ENCODE peak calls at places on chromosomes 5 and 9, in ten cellular contexts. G is dorsolateral prefrontal cortex, L is transverse colon, Z is aorta, D is adrenal gland, B is mesendoderm, A is neuronal stem cell, H is left ventricle myocardium inferior, T is PC-3, R is PC-9. P is an unnamed sample.

GRCh38 chr5:52620315-52620714 is 167.4 kb upstream of the ITGA1 start:
- DNase-seq in T (no peak), D (no peak), G (no peak), R (no peak), B (no peak), H (no peak), A (no peak), Z (no peak), L (no peak), P (no peak)

GRCh38 chr9:16526380-16526779 is 344.1 kb downstream of the BNC2 start:
- DNase-seq in Z (no peak), G (no peak), T (peak), D (no peak), H (no peak), A (no peak), R (no peak), B (no peak), L (no peak), P (no peak)

GRCh38 chr5:109105631-109106267 is 304.0 kb downstream of the PJA2 start:
- DNase-seq in G (no peak), H (no peak), T (peak), R (no peak), Z (no peak), L (no peak), D (no peak), B (peak), A (no peak), P (no peak)

GRCh38 chr5:149118463-149118862 is 22.8 kb upstream of the ABLIM3 start:
- DNase-seq in L (no peak), T (peak), B (no peak), A (no peak), R (no peak), D (no peak), G (no peak), Z (no peak), H (no peak), P (no peak)

GRCh38 chr5:17305024-17305423 is 87.6 kb downstream of the BASP1 start:
- DNase-seq in B (no peak), H (no peak), G (no peak), T (no peak), D (no peak), A (no peak), Z (no peak), L (no peak), R (no peak), P (no peak)

GRCh38 chr5:74361406-74362358 is 278.8 kb downstream of the ENC1 start:
- DNase-seq in B (no peak), R (no peak), H (no peak), L (peak), Z (no peak), G (no peak), D (no peak), A (no peak), T (peak), P (no peak)

GRCh38 chr5:137254695-137255094 is 244.4 kb downstream of the SPOCK1 start:
- DNase-seq in Z (no peak), R (no peak), T (no peak), D (no peak), G (no peak), A (no peak), H (no peak), B (no peak), L (no peak), P (no peak)

GRCh38 chr5:122295138-122295537 is 16.9 kb upstream of the SNCAIP start:
- DNase-seq in R (no peak), A (no peak), D (no peak), B (peak), H (no peak), G (no peak), T (peak), Z (no peak), L (no peak), P (no peak)

GRCh38 chr9:129412814-129413536 is 207.9 kb downstream of the C9orf50 start:
- DNase-seq in R (peak), H (peak), Z (peak), A (no peak), G (peak), D (peak), B (peak), L (peak), T (peak), P (no peak)

GRCh38 chr5:126253406-126253805 is 169.8 kb upstream of the GRAMD2B start:
- DNase-seq in B (no peak), G (no peak), T (no peak), R (no peak), H (no peak), A (no peak), L (no peak), Z (no peak), D (no peak), P (no peak)

GRCh38 chr9:15357050-15357653 is 50.1 kb upstream of the TTC39B start:
- DNase-seq in B (peak), R (no peak), H (no peak), L (peak), T (no peak), Z (no peak), A (no peak), D (no peak), G (no peak), P (peak)

GRCh38 chr5:95786821-95787408 is 35.6 kb downstream of the GLRX start:
- DNase-seq in Z (no peak), L (no peak), T (no peak), H (no peak), G (no peak), A (no peak), D (no peak), B (peak), R (no peak), P (no peak)

GRCh38 chr9:132078369-132079356 is 1.0 kb downstream of the MED27 start:
- DNase-seq in A (no peak), H (no peak), T (peak), Z (peak), B (peak), R (peak), G (no peak), L (no peak), D (peak), P (no peak)

GRCh38 chr5:14574891-14575496 is 6.6 kb upstream of the OTULINL start:
- DNase-seq in T (peak), A (no peak), R (no peak), B (no peak), G (no peak), L (peak), Z (no peak), H (peak), D (no peak), P (no peak)

GRCh38 chr5:59460368-59461153 is 433.0 kb downstream of the PDE4D start:
- DNase-seq in T (no peak), Z (no peak), G (no peak), D (no peak), R (no peak), A (no peak), L (no peak), H (no peak), B (peak), P (no peak)

GRCh38 chr5:148542812-148543211 is 111.5 kb downstream of the HTR4 start:
- DNase-seq in T (no peak), R (no peak), G (no peak), A (no peak), D (no peak), L (no peak), H (no peak), Z (no peak), B (no peak), P (no peak)

GRCh38 chr9:101796044-101796443 is 57.6 kb upstream of the GRIN3A start:
- DNase-seq in B (no peak), L (no peak), D (no peak), A (no peak), T (no peak), G (no peak), H (no peak), R (no peak), Z (no peak), P (no peak)

GRCh38 chr5:61796773-61797172 is 464.7 kb downstream of the ZSWIM6 start:
- DNase-seq in H (no peak), B (no peak), R (no peak), Z (no peak), T (peak), A (no peak), L (no peak), D (no peak), G (no peak), P (no peak)

GRCh38 chr5:21654-22233 is 70.2 kb upstream of the PLEKHG4B start:
- DNase-seq in T (peak), G (no peak), B (no peak), L (no peak), R (peak), Z (no peak), H (no peak), D (no peak), A (no peak), P (no peak)

GRCh38 chr5:121188849-121189248 is 662.8 kb upstream of the FTMT start:
- DNase-seq in L (no peak), G (no peak), T (no peak), D (no peak), B (no peak), A (no peak), H (no peak), Z (no peak), R (no peak), P (no peak)

GRCh38 chr9:76725181-76725580 is 39.1 kb upstream of the PCA3 start:
- DNase-seq in B (no peak), G (no peak), H (no peak), T (no peak), R (no peak), D (no peak), Z (no peak), A (no peak), L (no peak), P (no peak)

GRCh38 chr9:5608298-5609254 is 20.3 kb upstream of the RIC1 start:
- DNase-seq in B (peak), D (no peak), G (no peak), Z (no peak), T (no peak), H (no peak), R (no peak), A (no peak), L (no peak), P (no peak)

GRCh38 chr5:153404747-153405146 is 85.7 kb upstream of the GRIA1 start:
- DNase-seq in Z (no peak), R (no peak), T (no peak), D (no peak), H (no peak), B (peak), A (peak), L (no peak), G (no peak), P (no peak)

GRCh38 chr9:114163517-114163924 is 8.2 kb downstream of the COL27A1 start:
- DNase-seq in L (no peak), T (no peak), Z (peak), R (peak), H (peak), B (peak), D (peak), A (no peak), G (no peak), P (no peak)

GRCh38 chr9:85377751-85378289 is 363.9 kb downstream of the AGTPBP1 start:
- DNase-seq in B (peak), R (no peak), T (peak), Z (no peak), D (no peak), A (no peak), G (no peak), L (no peak), H (no peak), P (no peak)

GRCh38 chr9:131203438-131204219 is 72.7 kb downstream of the FAM78A start:
- DNase-seq in D (no peak), Z (no peak), R (no peak), L (no peak), B (peak), T (no peak), H (no peak), G (no peak), A (no peak), P (no peak)

GRCh38 chr5:158287643-158288228 is 428.8 kb upstream of the CLINT1 start:
- DNase-seq in A (no peak), G (no peak), R (no peak), T (peak), L (peak), H (no peak), Z (peak), B (no peak), D (no peak), P (no peak)

GRCh38 chr5:158284242-158284641 is 425.3 kb upstream of the CLINT1 start:
- DNase-seq in L (no peak), Z (no peak), H (no peak), G (no peak), R (no peak), A (no peak), T (no peak), B (peak), D (no peak), P (no peak)

GRCh38 chr5:158288258-158288657 is 429.3 kb upstream of the CLINT1 start:
- DNase-seq in R (no peak), L (no peak), H (no peak), G (no peak), D (no peak), T (no peak), Z (no peak), B (no peak), A (no peak), P (no peak)

GRCh38 chr5:158285771-158286170 is 426.8 kb upstream of the CLINT1 start:
- DNase-seq in L (no peak), A (no peak), R (no peak), T (no peak), G (no peak), B (no peak), Z (no peak), H (no peak), D (no peak), P (no peak)

DNA sequence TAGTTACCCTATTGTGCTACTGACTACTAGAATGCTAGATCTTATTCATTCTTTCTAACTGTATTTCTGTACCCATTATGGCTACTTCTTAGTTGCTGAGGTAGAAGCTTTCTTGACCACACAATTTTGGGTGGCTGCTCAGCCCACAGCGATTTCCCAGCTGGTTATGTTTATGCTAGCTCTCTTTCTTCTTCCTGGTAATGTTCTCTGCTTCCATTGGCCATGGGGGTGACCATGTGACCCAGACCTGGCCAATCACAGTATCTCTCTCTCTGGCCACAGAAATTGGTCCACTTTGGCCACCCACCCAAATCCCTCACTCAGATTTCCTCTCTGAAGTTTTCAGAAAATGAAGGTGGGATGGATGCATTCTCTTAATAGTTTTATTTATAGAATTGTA is 427.9 kb upstream of the CLINT1 start:
- DNase-seq in Z (no peak), T (no peak), B (no peak), D (no peak), L (no peak), H (no peak), A (no peak), R (no peak), G (no peak), P (no peak)
- H3K27ac ChIP-seq in Z (no peak), T (no peak), B (no peak), D (no peak), L (no peak), H (no peak), A (no peak), R (no peak), G (no peak), P (no peak)

GRCh38 chr9:133955821-133956411 is 36.2 kb downstream of the VAV2 start:
- DNase-seq in L (peak), T (no peak), Z (peak), R (no peak), B (peak), A (peak), H (no peak), G (no peak), D (peak), P (peak)

GRCh38 chr9:133957328-133957727 is 34.8 kb downstream of the VAV2 start:
- DNase-seq in R (no peak), T (no peak), B (peak), G (no peak), D (peak), A (no peak), Z (peak), H (no peak), L (no peak), P (no peak)

GRCh38 chr9:133958756-133959155 is 33.4 kb downstream of the VAV2 start:
- DNase-seq in B (no peak), R (peak), A (no peak), H (no peak), Z (no peak), G (no peak), L (no peak), D (no peak), T (no peak), P (no peak)

GRCh38 chr9:133954862-133955529 is 37.1 kb downstream of the VAV2 start:
- DNase-seq in Z (peak), A (no peak), L (no peak), B (no peak), H (no peak), D (peak), T (no peak), G (no peak), R (no peak), P (no peak)

GRCh38 chr9:133956520-133957076 is 35.5 kb downstream of the VAV2 start:
- DNase-seq in T (no peak), L (no peak), B (peak), G (no peak), Z (peak), A (no peak), H (no peak), D (peak), R (peak), P (no peak)
- H3K4me3 ChIP-seq in T (no peak), L (no peak), B (no peak), G (no peak), Z (no peak), A (no peak), H (peak), D (no peak), R (no peak), P (no peak)

DNA sequence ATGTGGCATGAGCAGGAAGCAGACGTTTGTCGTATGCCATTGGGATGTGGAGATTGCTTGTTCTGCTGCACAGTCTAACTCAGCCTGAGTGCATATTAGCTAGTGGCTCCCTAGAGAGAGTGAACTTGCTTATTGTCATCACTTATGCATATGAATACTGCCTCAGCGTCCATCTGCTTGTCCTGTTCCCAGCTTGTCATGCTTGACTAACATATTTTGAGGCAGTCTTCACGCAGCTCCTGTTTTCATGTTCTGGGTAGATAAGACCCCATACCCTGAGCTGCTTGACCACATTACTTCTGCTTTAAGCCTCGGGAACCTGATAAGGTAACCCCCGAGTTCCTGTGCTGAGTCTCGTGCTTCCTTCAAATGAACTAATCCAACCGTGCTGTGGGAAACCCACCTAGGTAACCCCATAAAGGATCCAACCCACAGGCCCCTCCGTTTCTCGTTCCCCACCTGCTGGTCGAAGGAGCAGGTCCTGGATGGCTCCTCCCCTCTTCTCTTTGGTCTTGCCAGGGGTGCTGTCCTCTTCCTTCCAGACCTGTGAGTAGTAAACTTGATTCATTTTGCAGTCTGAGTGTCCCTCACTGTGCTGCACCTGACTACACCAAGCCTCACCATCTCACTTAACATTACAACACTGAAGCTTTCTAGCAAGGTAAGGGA is 25.0 kb downstream of the ANKRD33B start:
- DNase-seq in H (no peak), L (no peak), Z (no peak), D (no peak), G (no peak), B (peak), R (no peak), A (no peak), T (no peak), P (no peak)
- H3K27ac ChIP-seq in H (peak), L (no peak), Z (no peak), D (no peak), G (no peak), B (no peak), R (no peak), A (no peak), T (no peak), P (no peak)

DNA sequence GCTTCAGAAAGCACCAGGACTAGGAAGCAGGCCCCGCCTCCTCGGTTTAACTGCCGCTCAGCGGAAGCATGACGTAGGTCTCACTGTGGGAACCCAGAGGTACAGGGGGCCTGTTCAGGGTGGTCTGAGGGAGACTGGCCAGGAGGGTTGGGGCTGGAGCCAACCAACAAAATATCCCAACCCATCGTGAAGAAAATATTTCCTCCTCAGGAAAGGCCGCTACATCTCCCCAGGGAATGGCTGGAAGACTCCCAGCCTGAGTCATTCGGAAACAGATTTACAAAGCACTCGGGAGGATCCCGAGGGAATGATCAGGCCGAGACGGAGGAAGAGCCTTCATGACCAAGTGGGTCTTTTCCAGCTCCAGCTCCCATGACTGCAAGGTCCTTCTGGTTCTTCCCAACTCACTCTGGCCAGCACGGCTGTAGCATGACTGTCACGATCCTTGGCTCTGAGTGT is 100.8 kb downstream of the LHFPL2 start:
- DNase-seq in A (no peak), G (no peak), B (no peak), H (peak), R (no peak), T (no peak), D (peak), Z (peak), L (peak), P (no peak)
- H3K4me3 ChIP-seq in A (no peak), G (no peak), B (no peak), H (no peak), R (no peak), T (no peak), D (no peak), Z (no peak), L (no peak), P (no peak)

DNA sequence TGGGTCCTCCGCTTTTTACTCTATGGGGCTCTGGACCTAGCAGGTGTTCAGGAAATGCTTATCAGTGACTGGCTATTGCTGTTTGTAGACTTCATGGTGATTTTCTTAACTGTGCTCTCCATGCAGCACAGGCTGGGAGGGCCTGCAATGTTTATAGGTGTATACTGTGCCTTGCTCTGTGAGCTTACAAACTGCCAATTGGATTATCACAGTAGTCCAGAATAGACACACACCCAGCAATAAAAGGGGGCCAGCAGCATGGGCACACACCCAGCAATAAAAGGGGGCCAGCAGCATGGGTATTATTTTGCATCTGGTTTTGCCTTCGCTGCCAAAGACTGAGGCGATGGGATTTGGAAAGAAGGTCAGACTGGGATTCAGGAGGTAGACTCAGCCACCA is 100.0 kb downstream of the CRB2 start:
- DNase-seq in G (no peak), A (no peak), H (no peak), T (no peak), R (no peak), Z (no peak), B (no peak), D (no peak), L (peak), P (no peak)
- H3K27ac ChIP-seq in G (no peak), A (no peak), H (no peak), T (no peak), R (no peak), Z (no peak), B (no peak), D (no peak), L (peak), P (no peak)